ENCODE peak calls at places on chromosomes 16 and 17, in ten cellular contexts. One of them, this sample, is unnamed.

GRCh38 chr16:87132361-87133014 is 184.7 kb downstream of the C16orf95 start:
- DNase-seq in tibial artery: peak
- DNase-seq in heart right ventricle: no peak
- DNase-seq in H1: no peak
- DNase-seq in fibroblast of lung: peak
- DNase-seq in psoas muscle: no peak
- DNase-seq in skeletal muscle cell: peak
- DNase-seq in foreskin fibroblast: peak
- DNase-seq in BJ: peak
- DNase-seq in transverse colon: no peak
- DNase-seq in this sample: peak

GRCh38 chr16:2054543-2055245 is 6.9 kb downstream of the TSC2 start:
- DNase-seq in fibroblast of lung: no peak
- DNase-seq in foreskin fibroblast: no peak
- DNase-seq in tibial artery: no peak
- DNase-seq in skeletal muscle cell: no peak
- DNase-seq in transverse colon: peak
- DNase-seq in BJ: no peak
- DNase-seq in heart right ventricle: no peak
- DNase-seq in psoas muscle: no peak
- DNase-seq in H1: no peak
- DNase-seq in this sample: no peak

GRCh38 chr17:59572301-59572924 is 7.0 kb downstream of the DHX40 start:
- DNase-seq in foreskin fibroblast: peak
- DNase-seq in heart right ventricle: no peak
- DNase-seq in BJ: no peak
- DNase-seq in transverse colon: no peak
- DNase-seq in fibroblast of lung: peak
- DNase-seq in H1: no peak
- DNase-seq in tibial artery: no peak
- DNase-seq in psoas muscle: no peak
- DNase-seq in skeletal muscle cell: peak
- DNase-seq in this sample: no peak

GRCh38 chr17:29764217-29764616 is 141.5 kb upstream of the CORO6 start:
- DNase-seq in H1: no peak
- DNase-seq in skeletal muscle cell: no peak
- DNase-seq in psoas muscle: no peak
- DNase-seq in foreskin fibroblast: no peak
- DNase-seq in transverse colon: no peak
- DNase-seq in fibroblast of lung: no peak
- DNase-seq in heart right ventricle: no peak
- DNase-seq in BJ: no peak
- DNase-seq in tibial artery: no peak
- DNase-seq in this sample: no peak

GRCh38 chr16:16992986-16993783 is 477.6 kb downstream of the XYLT1 start:
- DNase-seq in psoas muscle: no peak
- DNase-seq in heart right ventricle: no peak
- DNase-seq in BJ: no peak
- DNase-seq in fibroblast of lung: no peak
- DNase-seq in transverse colon: no peak
- DNase-seq in skeletal muscle cell: no peak
- DNase-seq in foreskin fibroblast: no peak
- DNase-seq in tibial artery: no peak
- DNase-seq in H1: no peak
- DNase-seq in this sample: no peak

GRCh38 chr17:58086953-58087352 is 3.7 kb downstream of the DYNLL2 start:
- DNase-seq in fibroblast of lung: no peak
- DNase-seq in foreskin fibroblast: no peak
- DNase-seq in BJ: no peak
- DNase-seq in skeletal muscle cell: no peak
- DNase-seq in H1: peak
- DNase-seq in transverse colon: no peak
- DNase-seq in heart right ventricle: no peak
- DNase-seq in psoas muscle: no peak
- DNase-seq in tibial artery: no peak
- DNase-seq in this sample: no peak

GRCh38 chr16:66647866-66648265 is 43.4 kb downstream of the CMTM3 start:
- DNase-seq in transverse colon: no peak
- DNase-seq in psoas muscle: no peak
- DNase-seq in H1: no peak
- DNase-seq in skeletal muscle cell: no peak
- DNase-seq in foreskin fibroblast: no peak
- DNase-seq in heart right ventricle: no peak
- DNase-seq in fibroblast of lung: no peak
- DNase-seq in BJ: no peak
- DNase-seq in tibial artery: no peak
- DNase-seq in this sample: no peak

GRCh38 chr16:31134625-31135534 is 647 bp downstream of the PRSS8 start:
- DNase-seq in H1: peak
- DNase-seq in BJ: no peak
- DNase-seq in skeletal muscle cell: no peak
- DNase-seq in tibial artery: peak
- DNase-seq in transverse colon: peak
- DNase-seq in fibroblast of lung: peak
- DNase-seq in heart right ventricle: no peak
- DNase-seq in foreskin fibroblast: no peak
- DNase-seq in psoas muscle: no peak
- DNase-seq in this sample: no peak

GRCh38 chr17:77862890-77863813 is 95.4 kb upstream of the TNRC6C start:
- DNase-seq in H1: no peak
- DNase-seq in skeletal muscle cell: no peak
- DNase-seq in tibial artery: peak
- DNase-seq in foreskin fibroblast: no peak
- DNase-seq in BJ: no peak
- DNase-seq in fibroblast of lung: no peak
- DNase-seq in psoas muscle: no peak
- DNase-seq in transverse colon: no peak
- DNase-seq in heart right ventricle: no peak
- DNase-seq in this sample: no peak

GRCh38 chr17:54935487-54935886 is 33.0 kb downstream of the COX11 start:
- DNase-seq in fibroblast of lung: no peak
- DNase-seq in skeletal muscle cell: no peak
- DNase-seq in foreskin fibroblast: no peak
- DNase-seq in psoas muscle: no peak
- DNase-seq in transverse colon: no peak
- DNase-seq in heart right ventricle: no peak
- DNase-seq in BJ: no peak
- DNase-seq in tibial artery: no peak
- DNase-seq in H1: no peak
- DNase-seq in this sample: no peak

GRCh38 chr17:63834431-63835166 is 7.1 kb upstream of the FTSJ3 start:
- DNase-seq in foreskin fibroblast: peak
- DNase-seq in BJ: peak
- DNase-seq in fibroblast of lung: peak
- DNase-seq in H1: peak
- DNase-seq in skeletal muscle cell: peak
- DNase-seq in psoas muscle: peak
- DNase-seq in heart right ventricle: no peak
- DNase-seq in transverse colon: no peak
- DNase-seq in tibial artery: peak
- DNase-seq in this sample: peak

DNA sequence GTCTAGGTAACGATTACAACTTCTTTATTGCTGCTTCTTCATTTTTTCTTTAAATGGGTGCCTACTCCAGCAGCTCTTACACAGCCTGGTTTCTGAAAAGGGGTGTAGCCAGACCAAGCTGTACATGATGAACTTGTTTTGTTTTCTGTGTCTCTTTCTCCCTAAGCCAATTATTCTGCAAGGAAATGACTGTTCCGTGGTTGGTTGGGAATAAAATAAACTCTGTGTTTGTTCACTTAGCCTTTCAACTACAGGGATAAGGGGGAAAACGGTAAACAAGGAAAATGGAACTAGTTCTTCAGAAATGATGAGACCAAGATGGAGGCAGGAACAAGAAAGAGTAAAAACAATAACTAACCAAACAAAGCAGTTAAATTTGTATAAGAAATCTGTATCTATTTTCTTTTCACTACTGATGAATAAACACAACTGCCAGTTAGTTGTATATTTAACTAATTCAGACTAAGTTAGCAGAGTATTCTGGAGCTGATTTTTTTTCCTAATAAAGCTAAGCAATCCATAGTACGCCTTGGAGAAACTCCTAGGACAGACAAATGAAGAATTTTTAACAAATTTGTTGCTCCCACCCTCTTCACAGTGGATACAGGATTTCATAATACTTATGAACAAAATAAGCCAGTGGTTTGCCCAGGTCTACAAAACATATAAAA is at the start of gene ABCA6:
- DNase-seq in H1: no peak
- DNase-seq in heart right ventricle: no peak
- DNase-seq in skeletal muscle cell: peak
- DNase-seq in transverse colon: no peak
- DNase-seq in BJ: peak
- DNase-seq in tibial artery: no peak
- DNase-seq in fibroblast of lung: peak
- DNase-seq in foreskin fibroblast: peak
- DNase-seq in psoas muscle: no peak
- DNase-seq in this sample: peak
- H3K4me3 ChIP-seq in H1: no peak
- H3K4me3 ChIP-seq in heart right ventricle: peak
- H3K4me3 ChIP-seq in skeletal muscle cell: no peak
- H3K4me3 ChIP-seq in transverse colon: peak
- H3K4me3 ChIP-seq in BJ: no peak
- H3K4me3 ChIP-seq in tibial artery: peak
- H3K4me3 ChIP-seq in fibroblast of lung: peak
- H3K4me3 ChIP-seq in foreskin fibroblast: peak
- H3K4me3 ChIP-seq in psoas muscle: peak
- H3K4me3 ChIP-seq in this sample: no peak

DNA sequence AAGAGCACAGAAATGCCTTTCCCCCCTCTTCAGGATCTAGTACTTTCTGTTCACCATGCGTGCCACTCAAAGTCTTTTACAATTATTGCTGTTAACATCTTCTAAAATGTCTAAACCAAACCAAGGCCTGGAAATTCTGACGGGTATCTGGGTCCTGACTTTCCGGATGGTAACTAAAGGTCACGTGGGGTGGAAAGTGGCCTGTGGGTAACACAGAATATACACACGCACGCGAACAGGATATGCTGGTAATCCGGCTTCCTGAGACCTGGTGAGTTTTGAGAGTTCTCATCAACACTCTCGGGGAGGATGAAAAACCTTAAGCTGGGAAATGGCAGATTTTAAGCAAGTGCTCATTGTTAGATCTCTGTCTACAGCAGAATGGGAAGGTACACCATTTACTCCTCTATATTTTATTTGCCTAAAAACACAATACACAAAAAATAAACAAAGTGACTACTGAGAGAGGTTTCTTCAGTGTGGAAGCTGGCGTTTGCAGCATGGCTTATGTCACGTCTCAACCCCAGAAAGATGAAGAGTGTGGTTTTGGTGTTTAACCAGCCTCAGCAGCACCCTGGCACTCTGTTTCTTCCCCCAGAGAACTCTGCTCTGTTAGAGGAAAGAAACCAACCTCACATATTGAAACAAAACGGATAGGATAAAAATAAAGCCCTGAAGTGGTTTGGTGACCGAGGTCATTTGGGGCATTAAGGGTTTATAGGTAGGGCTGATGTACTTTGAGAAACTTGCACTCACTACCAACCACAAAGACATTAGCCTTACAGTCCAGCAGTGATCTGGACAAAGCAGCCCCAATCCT is 37.3 kb downstream of the SMG6 start:
- DNase-seq in psoas muscle: no peak
- DNase-seq in skeletal muscle cell: no peak
- DNase-seq in heart right ventricle: peak
- DNase-seq in BJ: no peak
- DNase-seq in transverse colon: peak
- DNase-seq in fibroblast of lung: no peak
- DNase-seq in tibial artery: no peak
- DNase-seq in H1: no peak
- DNase-seq in foreskin fibroblast: no peak
- DNase-seq in this sample: no peak
- H3K4me3 ChIP-seq in psoas muscle: no peak
- H3K4me3 ChIP-seq in skeletal muscle cell: no peak
- H3K4me3 ChIP-seq in heart right ventricle: no peak
- H3K4me3 ChIP-seq in BJ: no peak
- H3K4me3 ChIP-seq in transverse colon: no peak
- H3K4me3 ChIP-seq in fibroblast of lung: no peak
- H3K4me3 ChIP-seq in tibial artery: no peak
- H3K4me3 ChIP-seq in H1: no peak
- H3K4me3 ChIP-seq in foreskin fibroblast: no peak
- H3K4me3 ChIP-seq in this sample: no peak

GRCh38 chr16:3173892-3174617 is 13.9 kb upstream of the OR1F1 start:
- DNase-seq in tibial artery: no peak
- DNase-seq in BJ: no peak
- DNase-seq in H1: peak
- DNase-seq in foreskin fibroblast: no peak
- DNase-seq in transverse colon: no peak
- DNase-seq in skeletal muscle cell: no peak
- DNase-seq in fibroblast of lung: no peak
- DNase-seq in psoas muscle: no peak
- DNase-seq in heart right ventricle: no peak
- DNase-seq in this sample: no peak
- H3K4me3 ChIP-seq in tibial artery: no peak
- H3K4me3 ChIP-seq in BJ: no peak
- H3K4me3 ChIP-seq in H1: peak
- H3K4me3 ChIP-seq in foreskin fibroblast: no peak
- H3K4me3 ChIP-seq in transverse colon: no peak
- H3K4me3 ChIP-seq in skeletal muscle cell: peak
- H3K4me3 ChIP-seq in fibroblast of lung: no peak
- H3K4me3 ChIP-seq in psoas muscle: no peak
- H3K4me3 ChIP-seq in heart right ventricle: no peak
- H3K4me3 ChIP-seq in this sample: peak

GRCh38 chr16:73031155-73031866 is 16.6 kb downstream of the ZFHX3 start:
- DNase-seq in H1: no peak
- DNase-seq in BJ: peak
- DNase-seq in foreskin fibroblast: peak
- DNase-seq in skeletal muscle cell: no peak
- DNase-seq in psoas muscle: no peak
- DNase-seq in fibroblast of lung: no peak
- DNase-seq in heart right ventricle: no peak
- DNase-seq in transverse colon: no peak
- DNase-seq in tibial artery: peak
- DNase-seq in this sample: no peak

GRCh38 chr16:73036074-73036826 is 11.7 kb downstream of the ZFHX3 start:
- DNase-seq in fibroblast of lung: no peak
- DNase-seq in tibial artery: no peak
- DNase-seq in H1: no peak
- DNase-seq in heart right ventricle: no peak
- DNase-seq in psoas muscle: no peak
- DNase-seq in skeletal muscle cell: no peak
- DNase-seq in BJ: no peak
- DNase-seq in foreskin fibroblast: no peak
- DNase-seq in transverse colon: no peak
- DNase-seq in this sample: no peak

GRCh38 chr16:73033271-73033998 is 14.5 kb downstream of the ZFHX3 start:
- DNase-seq in foreskin fibroblast: no peak
- DNase-seq in transverse colon: no peak
- DNase-seq in heart right ventricle: no peak
- DNase-seq in H1: peak
- DNase-seq in skeletal muscle cell: no peak
- DNase-seq in psoas muscle: no peak
- DNase-seq in BJ: no peak
- DNase-seq in fibroblast of lung: no peak
- DNase-seq in tibial artery: no peak
- DNase-seq in this sample: no peak

GRCh38 chr16:73034374-73034773 is 13.6 kb downstream of the ZFHX3 start:
- DNase-seq in fibroblast of lung: no peak
- DNase-seq in foreskin fibroblast: no peak
- DNase-seq in transverse colon: no peak
- DNase-seq in BJ: no peak
- DNase-seq in tibial artery: no peak
- DNase-seq in psoas muscle: no peak
- DNase-seq in heart right ventricle: no peak
- DNase-seq in skeletal muscle cell: no peak
- DNase-seq in H1: no peak
- DNase-seq in this sample: no peak

GRCh38 chr16:73032548-73033270 is 15.2 kb downstream of the ZFHX3 start:
- DNase-seq in tibial artery: peak
- DNase-seq in skeletal muscle cell: no peak
- DNase-seq in transverse colon: no peak
- DNase-seq in H1: peak
- DNase-seq in foreskin fibroblast: no peak
- DNase-seq in BJ: no peak
- DNase-seq in fibroblast of lung: no peak
- DNase-seq in psoas muscle: no peak
- DNase-seq in heart right ventricle: no peak
- DNase-seq in this sample: no peak
- H3K4me3 ChIP-seq in tibial artery: peak
- H3K4me3 ChIP-seq in skeletal muscle cell: no peak
- H3K4me3 ChIP-seq in transverse colon: no peak
- H3K4me3 ChIP-seq in H1: no peak
- H3K4me3 ChIP-seq in foreskin fibroblast: no peak
- H3K4me3 ChIP-seq in BJ: no peak
- H3K4me3 ChIP-seq in fibroblast of lung: no peak
- H3K4me3 ChIP-seq in psoas muscle: peak
- H3K4me3 ChIP-seq in heart right ventricle: no peak
- H3K4me3 ChIP-seq in this sample: no peak